ENCODE peak calls at places on chromosomes 2 and 18, in five cellular contexts. T, P, C, X and R are unnamed samples.

GRCh38 chr2:44077942-44078511 is 82.2 kb upstream of the LRPPRC start:
- DNase-seq in T (no peak), P (no peak), C (no peak), X (no peak), R (no peak)

GRCh38 chr2:241910604-241911520 is 41.3 kb downstream of the RTP5 start:
- DNase-seq in T (no peak), P (no peak), C (no peak), X (no peak), R (no peak)

GRCh38 chr2:67476808-67477790 is 80.0 kb downstream of the ETAA1 start:
- DNase-seq in T (peak), P (no peak), C (peak), X (no peak), R (peak)

GRCh38 chr2:201420442-201421113 is 30.7 kb downstream of the TRAK2 start:
- DNase-seq in T (no peak), P (no peak), C (no peak), X (no peak), R (no peak)

GRCh38 chr2:84443477-84443876 is 15.6 kb downstream of the SUCLG1 start:
- DNase-seq in T (no peak), P (no peak), C (no peak), X (no peak), R (no peak)

GRCh38 chr2:133063792-133064191 is 393.8 kb upstream of the LYPD1 start:
- DNase-seq in T (peak), P (no peak), C (no peak), X (no peak), R (peak)

GRCh38 chr2:225995788-225996476 is 596.4 kb downstream of the NYAP2 start:
- DNase-seq in T (no peak), P (no peak), C (no peak), X (no peak), R (no peak)

GRCh38 chr2:72386288-72386687 is 238.6 kb upstream of the CYP26B1 start:
- DNase-seq in T (peak), P (no peak), C (no peak), X (no peak), R (peak)

GRCh38 chr2:224260605-224261004 is 141.3 kb downstream of the FAM124B start:
- DNase-seq in T (no peak), P (no peak), C (no peak), X (no peak), R (no peak)

GRCh38 chr18:14930076-14930475 is 182.1 kb downstream of the ANKRD30B start:
- DNase-seq in T (no peak), P (no peak), C (no peak), X (no peak), R (no peak)

GRCh38 chr2:239779592-239779983 is 245.6 kb downstream of the NDUFA10 start:
- DNase-seq in T (no peak), P (no peak), C (no peak), X (no peak), R (no peak)

GRCh38 chr2:123715467-123715982 is 309.6 kb upstream of the CNTNAP5 start:
- DNase-seq in T (no peak), P (no peak), C (no peak), X (no peak), R (no peak)

GRCh38 chr2:76850969-76851368 is 671.2 kb downstream of the LRRTM4 start:
- DNase-seq in T (no peak), P (no peak), C (no peak), X (no peak), R (no peak)

GRCh38 chr2:167140767-167141166 is 252.5 kb downstream of the XIRP2 start:
- DNase-seq in T (peak), P (no peak), C (peak), X (no peak), R (no peak)

GRCh38 chr2:241901500-241902351 is 32.2 kb downstream of the RTP5 start:
- DNase-seq in T (no peak), P (no peak), C (no peak), X (no peak), R (peak)

GRCh38 chr2:196592912-196593881 is 46.3 kb upstream of the CCDC150 start:
- DNase-seq in T (peak), P (peak), C (no peak), X (no peak), R (peak)

GRCh38 chr2:26483501-26483900 is 5.6 kb upstream of the OTOF start:
- DNase-seq in T (no peak), P (no peak), C (no peak), X (no peak), R (no peak)

DNA sequence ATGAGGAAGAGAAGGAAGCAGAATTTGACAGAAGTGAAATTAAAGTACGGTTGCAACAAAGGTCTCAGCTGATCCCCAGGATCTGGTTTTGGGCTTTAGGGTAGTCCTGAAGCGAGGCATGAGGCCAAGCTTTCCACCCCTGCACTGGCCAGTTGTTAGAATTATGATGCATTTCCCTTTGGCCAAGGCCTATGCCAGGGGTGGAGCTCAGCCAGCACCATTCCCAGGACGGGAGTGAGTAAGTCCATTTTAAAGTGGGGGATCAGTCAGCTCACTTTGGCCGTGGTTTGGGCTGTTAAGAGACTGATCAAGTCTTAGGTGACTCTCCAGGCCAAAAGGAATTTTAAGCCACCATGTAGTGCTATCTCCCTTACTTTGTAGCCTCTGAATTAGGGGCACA is 314.5 kb upstream of the MMADHC start:
- DNase-seq in T (no peak), P (no peak), C (no peak), X (no peak), R (no peak)
- TF ChIP-seq JUNB in T (no peak), P (no peak), C (no peak), X (no peak), R (no peak)

GRCh38 chr2:37657471-37657870 is 14.0 kb downstream of the CDC42EP3 start:
- DNase-seq in T (no peak), P (no peak), C (no peak), X (no peak), R (no peak)

GRCh38 chr2:37654932-37655331 is 16.5 kb downstream of the CDC42EP3 start:
- DNase-seq in T (no peak), P (no peak), C (no peak), X (peak), R (peak)

GRCh38 chr2:37655442-37655841 is 16.0 kb downstream of the CDC42EP3 start:
- DNase-seq in T (no peak), P (no peak), C (no peak), X (no peak), R (no peak)

GRCh38 chr2:37658682-37659081 is 12.8 kb downstream of the CDC42EP3 start:
- DNase-seq in T (no peak), P (no peak), C (no peak), X (no peak), R (no peak)

DNA sequence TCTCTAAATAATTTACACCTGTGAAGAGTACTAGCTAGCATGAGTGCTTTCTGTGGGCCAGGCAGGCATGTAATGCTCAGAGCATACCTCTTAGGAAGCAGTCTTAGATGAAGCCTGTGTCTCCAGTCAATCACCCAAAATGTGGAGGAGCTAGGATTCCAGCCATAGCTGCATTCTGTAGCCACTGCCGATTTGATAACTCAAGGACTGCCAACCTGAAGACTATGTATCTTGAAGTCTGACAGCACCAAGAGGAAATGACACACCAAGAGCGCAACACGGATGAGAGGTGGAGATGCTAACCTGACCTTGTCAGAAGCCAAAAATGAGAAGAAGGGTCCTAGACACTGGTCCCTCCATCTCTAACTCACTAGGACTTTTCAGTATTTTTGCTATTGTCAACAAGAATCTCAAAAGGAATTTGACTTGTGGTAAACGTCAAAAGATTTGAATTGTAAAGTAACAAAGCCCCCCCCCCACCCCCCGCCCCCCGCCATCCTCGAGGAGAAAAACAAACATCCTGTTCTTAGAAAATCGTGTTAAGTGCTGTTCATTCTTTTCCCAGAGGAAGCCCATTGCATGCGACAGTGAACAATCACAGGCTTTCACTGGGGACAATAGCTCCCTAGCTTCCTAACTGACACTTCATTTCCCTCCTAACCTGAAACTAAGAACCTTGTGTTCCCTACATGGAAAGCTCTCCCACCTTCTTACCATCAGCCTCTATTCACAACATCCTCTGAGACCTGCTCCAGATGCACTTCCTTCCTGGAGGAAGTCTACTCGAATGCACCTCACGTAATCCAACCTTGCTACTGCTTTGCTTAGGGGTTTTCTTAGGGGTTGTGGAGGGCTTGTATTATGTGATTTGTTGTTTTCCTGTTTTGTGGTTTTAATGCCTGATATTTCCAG is 14.7 kb downstream of the CDC42EP3 start:
- DNase-seq in T (no peak), P (no peak), C (no peak), X (no peak), R (peak)
- TF ChIP-seq JUNB in T (no peak), P (no peak), C (no peak), X (no peak), R (no peak)

GRCh38 chr2:140892911-140893637 is 1237.7 kb downstream of the LRP1B start:
- DNase-seq in T (no peak), P (no peak), C (no peak), X (no peak), R (peak)
- TF ChIP-seq JUNB in T (no peak), P (no peak), C (no peak), X (no peak), R (no peak)

DNA sequence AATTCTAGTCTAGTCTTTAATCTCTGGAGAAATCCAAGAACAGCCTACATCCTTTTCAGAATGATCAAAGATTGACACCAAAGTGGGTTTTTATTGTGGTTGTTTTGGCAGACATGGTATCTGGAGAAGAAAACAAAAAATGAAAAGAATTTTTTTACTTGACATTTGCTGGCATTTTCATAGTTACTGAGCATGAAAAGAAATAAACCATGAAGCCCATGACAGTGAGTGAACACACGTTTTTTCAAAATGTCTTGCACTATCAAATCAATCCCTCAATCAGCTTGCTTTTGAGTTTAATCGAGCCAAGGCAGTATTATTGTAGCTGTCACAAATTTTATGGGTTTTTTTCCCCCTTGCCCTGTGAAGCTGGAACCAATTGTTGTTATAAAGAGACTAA is 125.3 kb downstream of the CCBE1 start:
- DNase-seq in T (no peak), P (no peak), C (no peak), X (no peak), R (no peak)
- TF ChIP-seq JUNB in T (no peak), P (no peak), C (no peak), X (no peak), R (no peak)

GRCh38 chr18:77132369-77133050 is at the start of gene MBP:
- DNase-seq in T (peak), P (no peak), C (no peak), X (no peak), R (peak)

GRCh38 chr18:77133051-77133919 is 702 bp upstream of the MBP start:
- DNase-seq in T (no peak), P (no peak), C (no peak), X (no peak), R (peak)

GRCh38 chr18:77131100-77131651 is 1.4 kb downstream of the MBP start:
- DNase-seq in T (no peak), P (no peak), C (no peak), X (no peak), R (peak)

GRCh38 chr18:77130229-77131099 is 2.1 kb downstream of the MBP start:
- DNase-seq in T (no peak), P (no peak), C (no peak), X (no peak), R (no peak)

DNA sequence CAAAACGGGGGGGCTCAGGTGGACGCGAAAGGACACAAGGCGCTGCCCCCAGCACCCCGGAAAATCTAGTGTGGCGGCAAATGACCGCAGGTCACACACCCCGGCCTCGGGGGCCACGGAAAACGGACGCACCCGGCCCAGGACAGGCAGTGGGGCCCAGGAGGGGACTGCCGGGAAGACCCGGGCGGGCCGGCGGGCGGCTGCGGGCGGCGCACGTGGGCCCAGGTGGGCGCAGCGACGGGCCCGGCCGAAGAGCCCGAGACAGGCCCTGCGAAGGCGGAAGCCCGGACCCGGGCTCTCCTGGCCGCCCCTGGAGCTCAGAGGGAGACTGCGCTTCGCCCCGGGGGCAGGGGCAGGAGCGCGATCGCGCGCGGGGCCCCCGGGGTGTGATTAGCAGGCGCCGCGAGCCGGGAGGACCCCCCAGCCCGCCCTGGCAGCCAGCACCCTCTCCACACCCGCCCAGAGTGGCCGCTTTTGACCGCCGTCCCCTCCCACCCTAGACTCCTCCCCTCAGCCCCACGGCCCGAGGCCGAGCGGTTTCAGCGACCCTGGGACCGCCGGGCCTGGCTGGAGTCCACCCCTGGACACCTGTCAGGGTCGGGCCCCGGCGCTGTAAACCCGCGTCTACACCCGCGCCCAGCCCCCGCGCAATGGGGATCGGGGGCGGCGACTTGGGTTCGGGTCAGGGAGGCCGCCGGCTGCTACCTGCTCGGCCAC is 773 bp downstream of the MBP start:
- DNase-seq in T (peak), P (no peak), C (no peak), X (no peak), R (peak)
- TF ChIP-seq JUNB in T (no peak), P (no peak), C (no peak), X (no peak), R (no peak)

DNA sequence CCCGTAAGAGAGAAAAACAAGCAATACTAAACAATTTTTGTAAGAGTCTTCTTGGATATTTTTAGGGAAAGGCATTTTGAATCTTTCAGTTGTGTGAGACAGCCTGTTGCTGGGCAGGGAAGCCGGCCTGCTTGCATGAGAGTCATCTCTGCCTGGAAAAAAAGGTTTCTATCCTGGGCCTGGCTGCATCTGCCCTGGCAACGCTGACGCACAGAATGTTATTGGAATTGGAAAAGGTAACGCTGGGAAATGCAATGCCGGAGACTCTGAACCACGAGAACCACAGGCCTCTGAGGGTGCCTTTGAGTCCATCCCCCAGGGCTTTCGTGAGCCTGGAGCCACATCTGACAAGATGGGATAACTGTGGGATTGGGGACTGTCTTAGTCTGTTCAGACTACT is 17.9 kb upstream of the NPAS2 start:
- DNase-seq in T (no peak), P (no peak), C (no peak), X (no peak), R (no peak)
- TF ChIP-seq JUNB in T (no peak), P (no peak), C (no peak), X (no peak), R (no peak)

DNA sequence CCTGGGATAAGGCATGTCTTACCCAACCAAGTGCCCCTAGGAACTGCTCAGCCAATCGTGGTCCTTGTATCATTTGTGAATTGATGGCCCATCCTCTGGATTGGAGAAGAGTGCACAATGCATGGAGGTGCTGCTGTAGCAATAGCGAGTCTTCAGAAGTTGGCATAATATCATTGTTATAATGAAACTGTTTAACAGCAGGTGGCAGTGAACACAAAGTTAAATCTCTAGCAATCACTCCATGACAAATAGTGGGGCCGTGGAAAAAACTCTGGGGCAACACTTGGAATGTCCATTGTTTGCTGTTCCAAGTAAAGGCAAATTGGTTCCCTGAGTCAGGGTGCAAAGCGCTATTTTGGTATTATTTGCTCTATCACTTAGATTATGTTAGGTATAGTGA is 11.4 kb downstream of the REG1A start:
- DNase-seq in T (no peak), P (no peak), C (no peak), X (no peak), R (no peak)
- TF ChIP-seq JUNB in T (no peak), P (no peak), C (no peak), X (no peak), R (no peak)